ENCODE peak calls at places on chromosomes 11 and 22, in four cellular contexts. One of them, this sample, is unnamed.

GRCh38 chr11:119418759-119419158 is 4.2 kb downstream of the THY1 start:
- DNase-seq in mucosa of descending colon: no peak
- DNase-seq in CD4-positive, alpha-beta memory T cell: no peak
- DNase-seq in HCEC 1CT: no peak
- DNase-seq in this sample: no peak

GRCh38 chr11:109960831-109961230 is 132.4 kb upstream of the ZC3H12C start:
- DNase-seq in mucosa of descending colon: peak; percentile 40
- DNase-seq in HCEC 1CT: peak; percentile 90
- DNase-seq in CD4-positive, alpha-beta memory T cell: no peak
- DNase-seq in this sample: no peak

GRCh38 chr11:15146271-15147003 is 31.7 kb downstream of the INSC start:
- DNase-seq in mucosa of descending colon: no peak
- DNase-seq in CD4-positive, alpha-beta memory T cell: no peak
- DNase-seq in HCEC 1CT: peak; percentile 77
- DNase-seq in this sample: no peak

GRCh38 chr11:105641433-105641832 is 31.6 kb downstream of the GRIA4 start:
- DNase-seq in HCEC 1CT: peak; percentile 36
- DNase-seq in mucosa of descending colon: no peak
- DNase-seq in CD4-positive, alpha-beta memory T cell: no peak
- DNase-seq in this sample: no peak

GRCh38 chr11:6611092-6612007 is 666 bp downstream of the TAF10 start:
- DNase-seq in CD4-positive, alpha-beta memory T cell: no peak
- DNase-seq in mucosa of descending colon: peak; percentile 77
- DNase-seq in HCEC 1CT: peak; percentile 43
- DNase-seq in this sample: peak; percentile 15

GRCh38 chr22:50009251-50009650 is 3.3 kb downstream of the IL17REL start:
- DNase-seq in mucosa of descending colon: no peak
- DNase-seq in CD4-positive, alpha-beta memory T cell: no peak
- DNase-seq in HCEC 1CT: no peak
- DNase-seq in this sample: no peak

GRCh38 chr11:72589802-72590761 is 84.1 kb downstream of the PDE2A start:
- DNase-seq in mucosa of descending colon: peak; percentile 59
- DNase-seq in CD4-positive, alpha-beta memory T cell: peak; percentile 45
- DNase-seq in HCEC 1CT: no peak
- DNase-seq in this sample: peak; percentile 41

GRCh38 chr11:93922830-93923229 is 72.4 kb upstream of the VSTM5 start:
- DNase-seq in mucosa of descending colon: no peak
- DNase-seq in HCEC 1CT: no peak
- DNase-seq in CD4-positive, alpha-beta memory T cell: no peak
- DNase-seq in this sample: no peak

GRCh38 chr11:121298770-121299169 is 6.2 kb downstream of the SC5D start:
- DNase-seq in HCEC 1CT: no peak
- DNase-seq in CD4-positive, alpha-beta memory T cell: no peak
- DNase-seq in mucosa of descending colon: no peak
- DNase-seq in this sample: no peak

GRCh38 chr11:124152770-124153407 is 30.3 kb upstream of the OR10D3 start:
- DNase-seq in mucosa of descending colon: no peak
- DNase-seq in CD4-positive, alpha-beta memory T cell: no peak
- DNase-seq in HCEC 1CT: no peak
- DNase-seq in this sample: no peak

GRCh38 chr22:28582806-28583205 is 96.8 kb downstream of the TTC28 start:
- DNase-seq in mucosa of descending colon: no peak
- DNase-seq in HCEC 1CT: peak; percentile 69
- DNase-seq in CD4-positive, alpha-beta memory T cell: no peak
- DNase-seq in this sample: no peak

GRCh38 chr11:70233511-70233919 is 30.4 kb downstream of the FADD start:
- DNase-seq in HCEC 1CT: peak; percentile 72
- DNase-seq in mucosa of descending colon: no peak
- DNase-seq in CD4-positive, alpha-beta memory T cell: no peak
- DNase-seq in this sample: no peak

GRCh38 chr22:46971776-46972150 is 209.3 kb downstream of the TBC1D22A start:
- DNase-seq in mucosa of descending colon: no peak
- DNase-seq in CD4-positive, alpha-beta memory T cell: no peak
- DNase-seq in HCEC 1CT: no peak
- DNase-seq in this sample: no peak

GRCh38 chr11:1854949-1855885 is 2.3 kb downstream of the LSP1 start:
- DNase-seq in CD4-positive, alpha-beta memory T cell: no peak
- DNase-seq in HCEC 1CT: no peak
- DNase-seq in mucosa of descending colon: no peak
- DNase-seq in this sample: no peak

GRCh38 chr11:66598993-66599392 is 6.0 kb downstream of the CCS start:
- DNase-seq in CD4-positive, alpha-beta memory T cell: no peak
- DNase-seq in HCEC 1CT: no peak
- DNase-seq in mucosa of descending colon: no peak
- DNase-seq in this sample: no peak

GRCh38 chr11:42066113-42066512 is 606.7 kb upstream of the LRRC4C start:
- DNase-seq in HCEC 1CT: no peak
- DNase-seq in CD4-positive, alpha-beta memory T cell: no peak
- DNase-seq in mucosa of descending colon: no peak
- DNase-seq in this sample: no peak

GRCh38 chr22:23856721-23857605 is 712 bp upstream of the SLC2A11 start:
- DNase-seq in mucosa of descending colon: peak; percentile 71
- DNase-seq in HCEC 1CT: peak; percentile 46
- DNase-seq in CD4-positive, alpha-beta memory T cell: no peak
- DNase-seq in this sample: peak; percentile 21

GRCh38 chr22:22130956-22131355 is 113.6 kb upstream of the VPREB1 start:
- DNase-seq in HCEC 1CT: no peak
- DNase-seq in mucosa of descending colon: no peak
- DNase-seq in CD4-positive, alpha-beta memory T cell: no peak
- DNase-seq in this sample: no peak

GRCh38 chr11:64592656-64593055 is 1.6 kb downstream of the SLC22A12 start:
- DNase-seq in mucosa of descending colon: no peak
- DNase-seq in CD4-positive, alpha-beta memory T cell: no peak
- DNase-seq in HCEC 1CT: no peak
- DNase-seq in this sample: no peak

GRCh38 chr11:66326261-66327111 is 9.6 kb upstream of the CD248 start:
- DNase-seq in CD4-positive, alpha-beta memory T cell: no peak
- DNase-seq in HCEC 1CT: peak; percentile 59
- DNase-seq in mucosa of descending colon: peak; percentile 43
- DNase-seq in this sample: no peak

GRCh38 chr11:64060861-64061444 is 25.2 kb downstream of the FLRT1 start:
- DNase-seq in mucosa of descending colon: peak; percentile 52
- DNase-seq in CD4-positive, alpha-beta memory T cell: peak; percentile 41
- DNase-seq in HCEC 1CT: no peak
- DNase-seq in this sample: peak; percentile 48

This sample was measured in immature natural killer cell.